ENCODE peak calls at places on chromosomes 11 and 22, in nine cellular contexts. U is thyroid gland; V is NCI-H1417; S is posterior vena cava; C is HCEC 1CT; R is dermis microvascular lymphatic vessel endothelial cell; K is HFFc6; F is tibial artery; B is activated CD4-positive, alpha-beta T cell treated with anti-CD3 and anti-CD28 coated beads, Interleukin-2, amount 50 U/mL, for 24 hours. M is an unnamed sample.

GRCh38 chr11:111918390-111919256 is at the start of gene C11orf52:
- DNase-seq in U (peak; percentile 94), V (peak; percentile 95), S (no peak), C (no peak), R (no peak), K (no peak), F (no peak), B (no peak), M (peak; percentile 96)

GRCh38 chr11:134499990-134500389 is 87.9 kb upstream of the B3GAT1 start:
- DNase-seq in U (no peak), V (no peak), S (no peak), C (no peak), R (no peak), K (no peak), F (peak; percentile 57), B (no peak), M (no peak)

GRCh38 chr22:37498289-37498909 is 12.2 kb upstream of the MFNG start:
- DNase-seq in U (peak; percentile 43), V (peak; percentile 7), S (no peak), C (no peak), R (no peak), K (no peak), F (no peak), B (peak; percentile 46), M (peak; percentile 80)

GRCh38 chr11:99068832-99069231 is 48.1 kb downstream of the CNTN5 start:
- DNase-seq in U (no peak), V (no peak), S (no peak), C (no peak), R (no peak), K (no peak), F (no peak), B (no peak), M (no peak)

GRCh38 chr11:120334894-120335462 is 1.2 kb upstream of the ARHGEF12 start:
- DNase-seq in U (peak; percentile 61), V (peak; percentile 92), S (no peak), C (peak; percentile 79), R (peak; percentile 87), K (peak; percentile 85), F (peak; percentile 73), B (no peak), M (peak; percentile 78)

GRCh38 chr11:119347940-119348339 is 1.4 kb upstream of the MFRP start:
- DNase-seq in U (no peak), V (no peak), S (no peak), C (no peak), R (no peak), K (no peak), F (peak; percentile 63), B (no peak), M (no peak)

GRCh38 chr22:32204211-32204855 is 540 bp downstream of the RFPL2 start:
- DNase-seq in U (peak; percentile 44), V (no peak), S (no peak), C (no peak), R (no peak), K (no peak), F (no peak), B (no peak), M (peak; percentile 41)

GRCh38 chr11:99682171-99682570 is 661.4 kb downstream of the CNTN5 start:
- DNase-seq in U (no peak), V (no peak), S (no peak), C (no peak), R (no peak), K (no peak), F (no peak), B (no peak), M (no peak)

GRCh38 chr11:34219862-34220490 is 114.5 kb downstream of the NAT10 start:
- DNase-seq in U (peak; percentile 5), V (no peak), S (peak; percentile 66), C (no peak), R (no peak), K (no peak), F (no peak), B (no peak), M (no peak)

GRCh38 chr22:37026325-37026724 is 6.8 kb downstream of the MPST start:
- DNase-seq in U (no peak), V (no peak), S (no peak), C (no peak), R (no peak), K (no peak), F (no peak), B (no peak), M (no peak)

GRCh38 chr22:35589071-35589735 is 27.9 kb downstream of the MB start:
- DNase-seq in U (no peak), V (no peak), S (peak; percentile 90), C (peak; percentile 75), R (no peak), K (peak; percentile 98), F (no peak), B (no peak), M (no peak)

GRCh38 chr11:122863704-122864326 is 18.7 kb upstream of the JHY start:
- DNase-seq in U (peak; percentile 54), V (peak; percentile 72), S (no peak), C (peak; percentile 30), R (peak; percentile 30), K (peak; percentile 32), F (no peak), B (no peak), M (peak; percentile 62)

GRCh38 chr11:93689166-93689734 is 27.8 kb downstream of the CEP295 start:
- DNase-seq in U (no peak), V (no peak), S (no peak), C (no peak), R (no peak), K (no peak), F (no peak), B (no peak), M (no peak)

GRCh38 chr11:76524919-76525318 is 80.1 kb downstream of the EMSY start:
- DNase-seq in U (peak; percentile 66), V (peak; percentile 15), S (no peak), C (no peak), R (peak; percentile 25), K (peak; percentile 55), F (no peak), B (no peak), M (peak; percentile 64)

GRCh38 chr22:37971475-37972434 is 12.6 kb downstream of the SOX10 start:
- DNase-seq in U (no peak), V (peak; percentile 46), S (no peak), C (no peak), R (no peak), K (no peak), F (no peak), B (no peak), M (no peak)

GRCh38 chr11:87661270-87661669 is 514.0 kb downstream of the RAB38 start:
- DNase-seq in U (no peak), V (no peak), S (no peak), C (no peak), R (no peak), K (no peak), F (no peak), B (no peak), M (no peak)